ENCODE peak calls at places on chromosomes 3 and 15, in five cellular contexts. J is astrocyte of the cerebellum, H is cardiac muscle cell, C is IMR-90, G is ascending aorta. M is an unnamed sample.

GRCh38 chr3:61683409-61684261 is 122.3 kb downstream of the PTPRG start:
- DNase-seq in J (no peak), H (no peak), C (no peak), G (no peak), M (no peak)

GRCh38 chr15:58332676-58333400 is 99.0 kb upstream of the LIPC start:
- DNase-seq in J (no peak), H (no peak), C (peak), G (no peak), M (peak)

GRCh38 chr15:41980654-41981323 is 8.4 kb upstream of the EHD4 start:
- DNase-seq in J (no peak), H (no peak), C (no peak), G (peak), M (no peak)

GRCh38 chr3:18033581-18033980 is 291.1 kb upstream of the TBC1D5 start:
- DNase-seq in J (no peak), H (no peak), C (no peak), G (no peak), M (no peak)

GRCh38 chr3:23602895-23603443 is 202.8 kb upstream of the UBE2E1 start:
- DNase-seq in J (no peak), H (no peak), C (no peak), G (no peak), M (no peak)

GRCh38 chr3:45252833-45253232 is 26.7 kb upstream of the TMEM158 start:
- DNase-seq in J (no peak), H (no peak), C (no peak), G (no peak), M (no peak)

GRCh38 chr15:100103828-100104227 is 237.9 kb downstream of the ADAMTS17 start:
- DNase-seq in J (no peak), H (no peak), C (no peak), G (no peak), M (no peak)

GRCh38 chr15:74964794-74965193 is 8.2 kb upstream of the RPP25 start:
- DNase-seq in J (no peak), H (no peak), C (peak), G (no peak), M (no peak)

GRCh38 chr3:124886168-124887051 is 755 bp downstream of the ITGB5 start:
- DNase-seq in J (no peak), H (peak), C (peak), G (peak), M (no peak)

GRCh38 chr15:58551764-58552504 is 120.1 kb downstream of the LIPC start:
- DNase-seq in J (peak), H (no peak), C (peak), G (no peak), M (peak)

GRCh38 chr3:128362026-128362965 is 104.4 kb downstream of the DNAJB8 start:
- DNase-seq in J (no peak), H (no peak), C (no peak), G (no peak), M (no peak)

GRCh38 chr3:126252373-126252772 is 72.0 kb upstream of the ALDH1L1 start:
- DNase-seq in J (no peak), H (no peak), C (no peak), G (no peak), M (no peak)

GRCh38 chr3:141015486-141015885 is 35.7 kb upstream of the SPSB4 start:
- DNase-seq in J (no peak), H (no peak), C (no peak), G (no peak), M (no peak)

GRCh38 chr15:74370471-74370870 is 3.0 kb upstream of the CYP11A1 start:
- DNase-seq in J (no peak), H (no peak), C (no peak), G (no peak), M (no peak)

GRCh38 chr15:48330045-48330840 is 986 bp upstream of the DUT start:
- DNase-seq in J (no peak), H (peak), C (peak), G (no peak), M (peak)
- H3K4me3 ChIP-seq in J (peak), H (peak), C (peak), G (peak), M (peak)

GRCh38 chr3:131658115-131658514 is 155.3 kb upstream of the MRPL3 start:
- DNase-seq in J (no peak), H (no peak), C (no peak), G (no peak), M (no peak)
- TF ChIP-seq CTCF in J (no peak), H (peak), C (no peak), G (no peak), M (peak)

DNA sequence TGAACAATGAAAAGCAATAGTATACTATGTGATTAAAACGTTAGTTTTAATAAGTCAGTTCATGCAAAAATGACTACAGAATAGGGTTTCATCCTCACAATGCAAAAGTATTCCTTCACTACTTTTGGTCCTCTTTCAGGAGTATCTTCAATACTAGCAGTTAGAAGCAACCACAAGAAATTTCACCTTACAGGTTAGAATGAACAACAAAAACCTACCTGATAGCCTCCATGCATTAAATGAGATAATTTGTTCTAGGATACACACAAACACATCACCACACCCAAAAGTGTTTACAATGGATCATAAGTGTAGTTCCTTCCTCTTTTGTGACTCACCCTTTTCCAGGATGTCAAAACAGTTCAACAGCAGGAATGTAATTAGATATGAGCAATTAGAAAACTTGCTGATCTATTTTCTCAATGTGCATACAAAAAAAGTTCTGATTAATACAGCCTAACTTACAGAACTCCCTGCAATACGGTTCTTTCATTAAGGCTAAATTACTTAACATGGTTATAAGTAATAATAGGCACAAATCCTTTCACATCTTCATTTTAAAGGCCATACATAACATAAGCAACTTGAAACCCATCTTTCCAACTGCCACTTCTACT is 21.6 kb downstream of the UACA start:
- DNase-seq in J (no peak), H (no peak), C (peak), G (no peak), M (no peak)
- H3K4me3 ChIP-seq in J (no peak), H (no peak), C (no peak), G (no peak), M (no peak)

GRCh38 chr15:85316244-85316934 is 64.0 kb upstream of the AKAP13 start:
- DNase-seq in J (no peak), H (peak), C (peak), G (no peak), M (no peak)

GRCh38 chr15:85318732-85319076 is 61.7 kb upstream of the AKAP13 start:
- DNase-seq in J (no peak), H (no peak), C (no peak), G (no peak), M (no peak)

GRCh38 chr15:85314139-85314538 is 66.3 kb upstream of the AKAP13 start:
- DNase-seq in J (no peak), H (no peak), C (peak), G (no peak), M (no peak)

GRCh38 chr15:85314653-85315052 is 65.8 kb upstream of the AKAP13 start:
- DNase-seq in J (no peak), H (no peak), C (peak), G (no peak), M (no peak)

GRCh38 chr15:85318048-85318731 is 62.2 kb upstream of the AKAP13 start:
- DNase-seq in J (peak), H (no peak), C (peak), G (no peak), M (no peak)
- TF ChIP-seq CTCF in J (peak), H (no peak), C (peak), G (no peak), M (peak)

GRCh38 chr15:36905908-36906307 is 194.4 kb downstream of the MEIS2 start:
- DNase-seq in J (no peak), H (no peak), C (peak), G (no peak), M (no peak)

GRCh38 chr15:36907295-36907694 is 193.1 kb downstream of the MEIS2 start:
- DNase-seq in J (no peak), H (no peak), C (no peak), G (no peak), M (no peak)

GRCh38 chr15:36901012-36901411 is 199.3 kb downstream of the MEIS2 start:
- DNase-seq in J (no peak), H (no peak), C (no peak), G (no peak), M (no peak)

GRCh38 chr15:36903195-36903594 is 197.2 kb downstream of the MEIS2 start:
- DNase-seq in J (no peak), H (no peak), C (no peak), G (no peak), M (no peak)

DNA sequence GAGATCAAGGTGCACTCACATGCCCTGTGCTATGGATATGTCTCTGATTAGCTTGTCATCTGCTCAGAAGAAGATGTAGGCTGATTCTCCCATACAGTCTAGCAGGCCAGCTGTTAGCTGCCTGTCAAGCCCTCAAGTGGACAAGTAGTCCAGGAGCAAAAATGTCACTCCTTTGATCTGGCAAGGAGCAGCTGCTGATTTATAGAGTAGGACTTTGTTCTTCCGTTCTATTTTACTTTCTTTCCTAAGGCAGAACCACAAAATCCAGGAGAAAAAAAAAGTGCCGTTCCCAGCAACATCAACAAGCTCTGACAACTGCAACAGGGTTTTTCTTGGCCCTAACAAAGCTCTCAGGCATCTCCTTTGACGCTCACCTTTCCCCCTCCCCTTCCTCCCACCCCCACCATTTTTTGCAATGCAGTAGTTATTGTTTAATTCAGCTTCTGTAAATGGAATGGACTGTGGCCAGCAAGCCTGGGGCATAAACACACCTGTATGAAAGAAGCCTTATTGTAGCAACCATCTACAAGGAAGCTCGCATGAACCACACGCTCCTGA is 196.3 kb downstream of the MEIS2 start:
- DNase-seq in J (no peak), H (peak), C (no peak), G (no peak), M (peak)
- H3K4me3 ChIP-seq in J (no peak), H (peak), C (no peak), G (no peak), M (no peak)

GRCh38 chr3:193704431-193704830 is 111.4 kb downstream of the OPA1 start:
- DNase-seq in J (no peak), H (peak), C (no peak), G (no peak), M (no peak)

GRCh38 chr3:193702967-193703366 is 110.0 kb downstream of the OPA1 start:
- DNase-seq in J (no peak), H (no peak), C (peak), G (no peak), M (no peak)

GRCh38 chr3:193701896-193702644 is 109.1 kb downstream of the OPA1 start:
- DNase-seq in J (peak), H (no peak), C (peak), G (no peak), M (peak)
- TF ChIP-seq CTCF in J (no peak), H (no peak), C (no peak), G (no peak), M (peak)

GRCh38 chr3:115518100-115518852 is 105.0 kb upstream of the GAP43 start:
- DNase-seq in J (peak), H (peak), C (peak), G (peak), M (peak)
- H3K4me3 ChIP-seq in J (no peak), H (no peak), C (no peak), G (no peak), M (no peak)

M was measured in epithelial cell of proximal tubule.